ENCODE peak calls at places on chromosomes 16 and 17, in four cellular contexts. Q, C, T and M are unnamed samples.

GRCh38 chr17:55825213-55825612 is 74.4 kb downstream of the PCTP start:
- DNase-seq in Q (no peak), C (peak; percentile 56), T (no peak), M (peak; percentile 13)

GRCh38 chr17:40303009-40303657 is 5.8 kb upstream of the RARA start:
- DNase-seq in Q (peak; percentile 56), C (peak; percentile 74), T (no peak), M (peak; percentile 78)

GRCh38 chr16:84178146-84178765 is 8.6 kb downstream of the TAF1C start:
- DNase-seq in Q (no peak), C (no peak), T (no peak), M (no peak)

GRCh38 chr17:2704031-2704889 is 7.3 kb downstream of the CLUH start:
- DNase-seq in Q (no peak), C (no peak), T (no peak), M (no peak)

GRCh38 chr16:9016824-9017223 is 53.1 kb upstream of the USP7 start:
- DNase-seq in Q (no peak), C (peak; percentile 11), T (no peak), M (no peak)

GRCh38 chr16:67555795-67556212 is 6.5 kb upstream of the CTCF start:
- DNase-seq in Q (no peak), C (no peak), T (no peak), M (no peak)

GRCh38 chr16:88691924-88692560 is 5.7 kb upstream of the SNAI3 start:
- DNase-seq in Q (no peak), C (no peak), T (peak; percentile 53), M (no peak)

GRCh38 chr16:49754495-49755290 is 101.2 kb downstream of the ZNF423 start:
- DNase-seq in Q (no peak), C (peak; percentile 77), T (no peak), M (no peak)

GRCh38 chr16:4696905-4697866 is 3.8 kb downstream of the NUDT16L1 start:
- DNase-seq in Q (no peak), C (no peak), T (no peak), M (no peak)

GRCh38 chr17:38351412-38352222 is at the start of gene SOCS7:
- DNase-seq in Q (peak; percentile 20), C (peak; percentile 95), T (peak; percentile 90), M (peak; percentile 97)

GRCh38 chr16:1923299-1924034 is 5.3 kb upstream of the HS3ST6 start:
- DNase-seq in Q (no peak), C (peak; percentile 83), T (no peak), M (peak; percentile 72)

GRCh38 chr17:63525190-63525946 is 2.2 kb downstream of the KCNH6 start:
- DNase-seq in Q (no peak), C (no peak), T (no peak), M (no peak)

GRCh38 chr17:3732171-3732570 is 8.5 kb downstream of the HASPIN start:
- DNase-seq in Q (no peak), C (no peak), T (no peak), M (peak; percentile 46)
- TF ChIP-seq CTCF in Q (peak; percentile 52), C (peak; percentile 49), T (no peak), M (no peak)

GRCh38 chr17:76408037-76408849 is 23.8 kb downstream of the SPHK1 start:
- DNase-seq in Q (no peak), C (peak; percentile 85), T (no peak), M (peak; percentile 73)

GRCh38 chr17:76410328-76410965 is 26.0 kb downstream of the SPHK1 start:
- DNase-seq in Q (no peak), C (no peak), T (no peak), M (no peak)

GRCh38 chr17:76414334-76415295 is 30.2 kb downstream of the SPHK1 start:
- DNase-seq in Q (no peak), C (no peak), T (no peak), M (no peak)

GRCh38 chr17:76407509-76407908 is 23.1 kb downstream of the SPHK1 start:
- DNase-seq in Q (no peak), C (no peak), T (no peak), M (no peak)

DNA sequence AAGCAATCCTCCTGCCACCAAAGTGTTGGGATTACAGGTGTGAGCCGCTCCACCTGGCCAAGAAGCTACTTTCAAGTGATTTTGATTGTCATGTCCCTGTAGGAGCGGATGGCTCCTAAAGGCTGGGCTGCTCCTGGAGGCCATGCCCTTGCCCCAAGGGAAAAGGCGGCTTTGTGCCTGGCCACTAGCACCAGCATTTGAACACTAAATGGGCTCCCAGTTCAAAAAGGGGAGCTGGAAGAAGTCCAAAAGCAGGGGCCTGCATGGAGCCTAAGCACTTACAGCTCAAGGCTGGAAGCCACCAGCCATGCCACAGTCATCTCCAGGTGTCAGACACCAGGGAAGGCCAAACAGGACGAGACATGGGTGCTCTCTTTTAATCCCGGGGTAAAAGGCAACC is 26.8 kb downstream of the SPHK1 start:
- DNase-seq in Q (no peak), C (no peak), T (no peak), M (no peak)
- TF ChIP-seq REST in Q (no peak), C (no peak), T (no peak), M (no peak)

DNA sequence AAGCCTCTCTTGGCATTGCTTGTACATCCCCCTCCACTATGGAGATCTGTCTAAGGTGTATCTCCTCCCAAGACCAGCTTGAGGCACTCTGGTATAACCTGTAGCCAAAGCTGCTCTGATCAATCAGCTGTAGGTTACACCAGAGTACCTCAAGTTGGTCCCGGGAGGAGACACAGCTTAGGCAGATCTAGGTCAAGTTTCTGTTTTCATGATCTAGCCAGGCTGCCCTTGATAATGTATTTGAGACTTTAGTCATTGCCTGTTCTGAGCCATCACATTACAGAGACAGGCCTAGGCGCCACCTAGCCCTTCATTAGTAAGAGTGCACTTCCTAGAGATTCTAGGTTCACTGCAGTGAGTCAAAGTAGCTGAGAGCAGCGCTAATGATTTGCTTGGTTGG is 31.4 kb downstream of the ASGR1 start:
- DNase-seq in Q (no peak), C (no peak), T (no peak), M (no peak)
- TF ChIP-seq CTCF in Q (no peak), C (peak; percentile 39), T (no peak), M (no peak)

GRCh38 chr17:73309727-73310555 is 1.9 kb downstream of the CDC42EP4 start:
- DNase-seq in Q (no peak), C (peak; percentile 39), T (no peak), M (no peak)
- TF ChIP-seq REST in Q (no peak), C (no peak), T (no peak), M (no peak)

GRCh38 chr17:9517396-9517795 is 58.2 kb downstream of the STX8 start:
- DNase-seq in Q (no peak), C (peak; percentile 37), T (no peak), M (no peak)

GRCh38 chr17:9519873-9520272 is 55.7 kb downstream of the STX8 start:
- DNase-seq in Q (no peak), C (peak; percentile 27), T (no peak), M (no peak)

GRCh38 chr17:9520649-9521435 is 54.8 kb downstream of the STX8 start:
- DNase-seq in Q (no peak), C (no peak), T (no peak), M (no peak)

GRCh38 chr17:9522074-9522473 is 53.5 kb downstream of the STX8 start:
- DNase-seq in Q (peak; percentile 15), C (peak; percentile 72), T (no peak), M (peak; percentile 31)
- TF ChIP-seq CTCF in Q (peak; percentile 60), C (peak; percentile 74), T (no peak), M (peak; percentile 83)

GRCh38 chr17:68320311-68320865 is 29.1 kb downstream of the ARSG start:
- DNase-seq in Q (no peak), C (peak; percentile 46), T (no peak), M (no peak)
- TF ChIP-seq REST in Q (no peak), C (peak; percentile 60), T (peak; percentile 66), M (no peak)

GRCh38 chr17:73419051-73419450 is 107.2 kb upstream of the CDC42EP4 start:
- DNase-seq in Q (no peak), C (no peak), T (no peak), M (no peak)

GRCh38 chr17:73422121-73422520 is 110.3 kb upstream of the CDC42EP4 start:
- DNase-seq in Q (no peak), C (no peak), T (no peak), M (no peak)

GRCh38 chr17:73419896-73420295 is 108.1 kb upstream of the CDC42EP4 start:
- DNase-seq in Q (no peak), C (no peak), T (no peak), M (no peak)

GRCh38 chr17:73423159-73423715 is 111.4 kb upstream of the CDC42EP4 start:
- DNase-seq in Q (no peak), C (no peak), T (no peak), M (no peak)

DNA sequence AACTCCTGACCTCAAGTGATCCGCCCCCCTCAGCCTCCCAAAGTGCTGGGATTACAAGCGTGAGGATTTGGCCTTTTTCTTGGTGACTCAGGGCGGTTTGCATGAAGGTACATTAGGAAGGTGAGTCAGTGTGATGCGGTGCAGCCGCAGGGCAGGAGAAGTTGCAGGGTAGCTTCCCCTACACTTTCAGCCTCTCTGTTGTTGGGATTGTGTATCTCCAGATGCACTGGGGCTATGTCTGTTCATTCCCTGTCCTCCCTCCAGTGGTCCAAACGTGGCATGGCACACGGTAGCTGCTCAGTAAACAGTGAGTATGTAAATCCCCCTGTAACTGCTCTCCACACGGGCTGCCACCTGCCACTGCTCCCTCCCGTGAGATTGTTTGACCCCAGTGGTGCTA is 109.1 kb upstream of the CDC42EP4 start:
- DNase-seq in Q (no peak), C (peak; percentile 62), T (no peak), M (peak; percentile 86)
- TF ChIP-seq CTCF in Q (no peak), C (peak; percentile 35), T (no peak), M (peak; percentile 16)

DNA sequence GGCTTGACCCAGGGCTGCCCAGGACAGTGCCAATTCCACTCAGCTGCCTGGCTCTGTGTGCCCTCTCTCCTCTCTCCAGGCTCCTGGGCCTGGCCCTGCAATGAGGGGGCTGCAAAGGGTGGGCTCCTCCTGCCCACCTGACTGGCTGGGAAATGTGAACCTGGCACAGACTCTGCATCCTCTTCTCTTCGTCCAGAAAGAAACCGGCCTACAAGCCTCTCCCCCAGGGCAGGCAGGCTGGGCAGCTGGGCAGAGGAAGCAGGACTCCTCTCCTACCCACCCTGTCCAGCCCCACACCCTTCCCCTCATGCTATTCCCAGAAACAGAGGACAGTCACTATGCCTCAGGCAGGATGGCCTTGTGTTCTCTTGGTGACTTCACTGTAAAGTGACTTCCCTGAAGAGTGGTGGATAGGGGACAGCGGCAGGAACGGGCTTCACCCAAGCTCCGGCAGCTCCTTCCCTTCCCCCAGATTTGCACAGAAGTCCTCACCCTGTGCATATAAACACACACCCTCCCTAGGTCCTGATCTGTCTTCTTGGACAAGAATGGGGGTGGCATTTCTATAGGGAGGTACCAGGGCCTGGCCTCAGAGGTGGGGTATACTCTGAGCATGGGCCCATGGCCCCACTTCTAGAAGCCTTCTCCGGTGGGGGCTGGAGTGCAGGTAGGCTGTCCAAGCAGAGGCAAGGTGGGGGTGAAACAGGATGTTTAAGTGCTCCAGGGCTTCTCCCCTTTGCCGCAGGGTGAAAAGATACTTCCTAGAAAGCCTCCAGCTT is 4.9 kb upstream of the STAT5A start:
- DNase-seq in Q (no peak), C (no peak), T (no peak), M (no peak)
- TF ChIP-seq REST in Q (no peak), C (no peak), T (no peak), M (no peak)